ENCODE peak calls at places on chromosomes 12 and 14, in seven cellular contexts. B, M, D, R, N, W and Y are unnamed samples.

GRCh38 chr12:12561305-12562015 is 1.2 kb downstream of the DUSP16 start:
- DNase-seq in B (peak), M (peak), D (peak), R (peak), N (no peak), W (peak), Y (peak)

GRCh38 chr14:58356268-58356667 is 39.5 kb upstream of the TOMM20L start:
- DNase-seq in B (peak), M (no peak), D (no peak), R (no peak), N (no peak), W (no peak), Y (no peak)

GRCh38 chr14:55588259-55588699 is 8.3 kb downstream of the KTN1 start:
- DNase-seq in B (peak), M (no peak), D (no peak), R (peak), N (no peak), W (no peak), Y (no peak)

GRCh38 chr12:83823386-83824045 is 1089.1 kb downstream of the SLC6A15 start:
- DNase-seq in B (no peak), M (peak), D (peak), R (peak), N (peak), W (peak), Y (peak)

GRCh38 chr12:3655331-3655900 is 97.5 kb downstream of the CRACR2A start:
- DNase-seq in B (no peak), M (no peak), D (no peak), R (peak), N (peak), W (peak), Y (peak)

GRCh38 chr14:88270781-88271180 is 52.3 kb downstream of the KCNK10 start:
- DNase-seq in B (no peak), M (no peak), D (no peak), R (no peak), N (peak), W (peak), Y (peak)

GRCh38 chr14:24409217-24409616 is 10.4 kb downstream of the NYNRIN start:
- DNase-seq in B (no peak), M (no peak), D (no peak), R (no peak), N (no peak), W (peak), Y (no peak)

GRCh38 chr12:124620606-124621295 is 53.3 kb upstream of the NCOR2 start:
- DNase-seq in B (peak), M (no peak), D (peak), R (peak), N (no peak), W (no peak), Y (no peak)

GRCh38 chr14:97021571-97022171 is 224.5 kb downstream of the VRK1 start:
- DNase-seq in B (no peak), M (no peak), D (no peak), R (no peak), N (no peak), W (peak), Y (peak)

GRCh38 chr12:94384030-94384429 is 75.6 kb downstream of the CEP83 start:
- DNase-seq in B (no peak), M (no peak), D (no peak), R (no peak), N (no peak), W (no peak), Y (no peak)

GRCh38 chr12:27524839-27525238 is 833 bp downstream of the PPFIBP1 start:
- DNase-seq in B (peak), M (no peak), D (peak), R (peak), N (no peak), W (no peak), Y (peak)

GRCh38 chr12:27297576-27297975 is 35.1 kb upstream of the BMAL2 start:
- DNase-seq in B (no peak), M (no peak), D (no peak), R (no peak), N (no peak), W (no peak), Y (no peak)

GRCh38 chr14:96264850-96265249 is 8.8 kb downstream of the BDKRB1 start:
- DNase-seq in B (peak), M (no peak), D (peak), R (peak), N (no peak), W (peak), Y (peak)

GRCh38 chr14:77603654-77604270 is 12.7 kb downstream of the SPTLC2 start:
- DNase-seq in B (no peak), M (no peak), D (peak), R (peak), N (no peak), W (no peak), Y (no peak)

GRCh38 chr14:63134801-63135200 is 69.4 kb upstream of the RHOJ start:
- DNase-seq in B (peak), M (peak), D (peak), R (peak), N (no peak), W (no peak), Y (peak)

GRCh38 chr14:60396718-60397343 is 89.0 kb downstream of the C14orf39 start:
- DNase-seq in B (peak), M (no peak), D (no peak), R (no peak), N (no peak), W (no peak), Y (peak)

GRCh38 chr14:88995437-88996198 is 171.2 kb downstream of the TTC8 start:
- DNase-seq in B (peak), M (no peak), D (peak), R (peak), N (no peak), W (no peak), Y (no peak)

GRCh38 chr12:80313184-80313583 is 130.9 kb upstream of the PTPRQ start:
- DNase-seq in B (no peak), M (no peak), D (no peak), R (no peak), N (no peak), W (no peak), Y (no peak)

GRCh38 chr12:55728932-55729591 is at the start of gene CD63:
- DNase-seq in B (peak), M (no peak), D (peak), R (peak), N (no peak), W (peak), Y (peak)

GRCh38 chr14:96051642-96052540 is 12.7 kb downstream of the C14orf132 start:
- DNase-seq in B (peak), M (no peak), D (peak), R (no peak), N (no peak), W (peak), Y (peak)

GRCh38 chr12:22415342-22416309 is 81.1 kb upstream of the ST8SIA1 start:
- DNase-seq in B (no peak), M (no peak), D (no peak), R (no peak), N (no peak), W (no peak), Y (no peak)

GRCh38 chr12:124457287-124458219 is 109.9 kb downstream of the NCOR2 start:
- DNase-seq in B (peak), M (no peak), D (peak), R (peak), N (no peak), W (no peak), Y (no peak)

GRCh38 chr14:67749341-67750110 is 47.8 kb downstream of the RDH12 start:
- DNase-seq in B (peak), M (no peak), D (no peak), R (no peak), N (no peak), W (no peak), Y (no peak)

GRCh38 chr12:32455607-32456063 is 56.3 kb downstream of the FGD4 start:
- DNase-seq in B (peak), M (peak), D (peak), R (peak), N (no peak), W (no peak), Y (peak)

GRCh38 chr12:64577046-64577445 is 33.2 kb upstream of the RASSF3 start:
- DNase-seq in B (no peak), M (no peak), D (peak), R (no peak), N (no peak), W (no peak), Y (no peak)

GRCh38 chr12:87866602-87867292 is 162.5 kb downstream of the C12orf50 start:
- DNase-seq in B (peak), M (no peak), D (no peak), R (peak), N (no peak), W (peak), Y (peak)

GRCh38 chr12:106248177-106248848 is 493 bp upstream of the CKAP4 start:
- DNase-seq in B (peak), M (peak), D (peak), R (peak), N (no peak), W (peak), Y (peak)

GRCh38 chr12:6041891-6042290 is 82.6 kb downstream of the VWF start:
- DNase-seq in B (peak), M (no peak), D (peak), R (peak), N (no peak), W (no peak), Y (no peak)

GRCh38 chr14:69129264-69129880 is 23.5 kb downstream of the DCAF5 start:
- DNase-seq in B (peak), M (peak), D (peak), R (peak), N (no peak), W (peak), Y (peak)

GRCh38 chr14:50001999-50002925 is 109.4 kb downstream of the ARF6 start:
- DNase-seq in B (no peak), M (no peak), D (peak), R (no peak), N (no peak), W (no peak), Y (no peak)

GRCh38 chr12:132797820-132798570 is 30.7 kb downstream of the GOLGA3 start:
- DNase-seq in B (no peak), M (no peak), D (no peak), R (no peak), N (no peak), W (no peak), Y (no peak)

GRCh38 chr14:104141621-104142091 is 3.3 kb downstream of the KIF26A start:
- DNase-seq in B (no peak), M (no peak), D (no peak), R (no peak), N (no peak), W (peak), Y (no peak)

GRCh38 chr12:22687677-22688076 is 62.7 kb downstream of the ETNK1 start:
- DNase-seq in B (peak), M (no peak), D (no peak), R (peak), N (no peak), W (no peak), Y (no peak)

GRCh38 chr14:83425138-83425537 is 1891.5 kb upstream of the SEL1L start:
- DNase-seq in B (peak), M (no peak), D (no peak), R (no peak), N (no peak), W (no peak), Y (peak)

GRCh38 chr12:104701301-104701700 is 244.6 kb downstream of the CHST11 start:
- DNase-seq in B (no peak), M (no peak), D (no peak), R (no peak), N (no peak), W (no peak), Y (no peak)

GRCh38 chr12:104701756-104702155 is 245.0 kb downstream of the CHST11 start:
- DNase-seq in B (no peak), M (no peak), D (no peak), R (no peak), N (no peak), W (no peak), Y (no peak)

GRCh38 chr12:104698871-104699270 is 242.1 kb downstream of the CHST11 start:
- DNase-seq in B (peak), M (no peak), D (no peak), R (no peak), N (no peak), W (no peak), Y (no peak)

GRCh38 chr12:104699489-104700194 is 242.9 kb downstream of the CHST11 start:
- DNase-seq in B (peak), M (no peak), D (no peak), R (no peak), N (no peak), W (no peak), Y (no peak)

DNA sequence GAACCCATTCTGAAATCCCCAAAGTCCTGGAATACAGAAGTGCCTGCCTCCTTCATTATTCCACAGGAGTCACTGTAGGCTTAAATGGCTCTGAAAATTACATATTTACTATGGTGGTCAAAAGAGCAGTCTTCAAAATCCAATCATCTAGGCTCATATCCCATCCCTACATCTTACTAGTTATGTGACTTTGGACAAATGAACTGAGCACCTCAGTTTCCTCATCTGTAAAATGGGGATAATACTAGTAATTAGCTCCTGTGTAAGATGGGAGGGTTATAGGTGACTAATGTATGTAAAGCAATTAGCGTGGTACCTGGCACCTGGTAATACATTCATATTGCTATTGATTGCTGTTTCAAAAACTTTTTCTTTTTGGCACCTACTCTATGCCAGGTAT is 243.6 kb downstream of the CHST11 start:
- DNase-seq in B (no peak), M (no peak), D (no peak), R (no peak), N (no peak), W (no peak), Y (no peak)
- H3K4ac ChIP-seq in B (no peak), M (no peak), D (no peak), R (no peak), N (no peak), W (no peak), Y (no peak)

GRCh38 chr14:91252901-91253794 is 8.6 kb upstream of the GPR68 start:
- DNase-seq in B (no peak), M (no peak), D (peak), R (peak), N (no peak), W (peak), Y (peak)
- H3K23ac ChIP-seq in B (no peak), M (peak), D (no peak), R (no peak), N (no peak), W (no peak), Y (peak)

GRCh38 chr14:52377940-52378339 is 63.8 kb downstream of the PTGER2 start:
- DNase-seq in B (no peak), M (no peak), D (no peak), R (no peak), N (no peak), W (peak), Y (peak)

DNA sequence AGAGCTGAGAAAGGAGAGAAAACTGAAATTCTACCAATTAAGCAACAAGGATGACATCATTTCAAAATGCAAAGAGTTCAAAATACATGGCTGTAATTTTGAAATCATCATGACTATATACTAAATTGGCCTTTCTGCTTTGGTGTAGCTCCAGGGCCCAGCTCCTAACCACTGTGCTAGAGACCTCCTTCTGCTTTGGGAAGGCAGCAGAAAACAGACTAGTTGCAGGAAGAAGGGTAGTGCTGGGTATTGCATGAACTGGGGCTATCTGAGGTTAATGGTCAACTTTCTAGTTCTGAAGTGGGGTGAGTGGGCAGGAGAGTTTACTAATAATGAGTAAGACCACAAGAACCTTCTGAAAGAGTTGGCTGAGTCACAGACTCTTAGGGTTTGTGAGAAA is 66.2 kb downstream of the PTGER2 start:
- DNase-seq in B (peak), M (no peak), D (no peak), R (peak), N (no peak), W (no peak), Y (no peak)
- H3K4ac ChIP-seq in B (no peak), M (no peak), D (no peak), R (no peak), N (no peak), W (no peak), Y (no peak)

DNA sequence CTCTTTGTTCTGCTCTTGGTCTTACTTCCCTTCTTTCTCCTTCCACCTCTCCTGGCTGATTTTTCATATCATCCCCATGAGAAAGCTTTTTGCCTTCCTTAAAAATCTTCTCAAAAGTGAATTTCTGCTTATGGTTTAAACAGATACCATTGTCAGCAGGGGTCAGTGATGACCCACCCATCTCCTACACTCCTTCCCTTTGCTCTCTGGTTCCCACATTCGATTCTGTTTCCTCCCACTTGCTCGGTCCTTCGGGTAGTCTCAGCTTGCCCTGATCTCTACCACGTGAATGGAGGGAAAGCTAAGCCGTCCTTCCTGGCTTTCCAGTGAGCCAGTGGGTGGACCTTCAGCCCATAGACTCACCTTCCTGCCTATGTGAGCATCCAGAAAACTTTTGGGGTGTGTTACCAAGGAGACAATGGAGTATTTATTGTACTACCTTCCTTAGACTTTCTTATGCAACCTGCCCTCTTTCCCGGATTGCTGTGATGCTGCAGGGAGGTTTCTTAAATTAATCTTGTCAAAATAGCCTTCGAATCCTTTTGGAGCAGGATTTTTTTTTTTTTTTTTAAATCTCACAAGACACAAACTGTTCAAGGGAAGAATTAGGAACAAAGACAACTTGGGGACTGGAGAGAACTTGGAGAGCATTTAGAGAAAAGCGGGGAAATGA is 306.3 kb downstream of the CACNA1C start:
- DNase-seq in B (no peak), M (no peak), D (no peak), R (no peak), N (no peak), W (no peak), Y (no peak)
- H3K23ac ChIP-seq in B (no peak), M (no peak), D (no peak), R (no peak), N (no peak), W (no peak), Y (no peak)

DNA sequence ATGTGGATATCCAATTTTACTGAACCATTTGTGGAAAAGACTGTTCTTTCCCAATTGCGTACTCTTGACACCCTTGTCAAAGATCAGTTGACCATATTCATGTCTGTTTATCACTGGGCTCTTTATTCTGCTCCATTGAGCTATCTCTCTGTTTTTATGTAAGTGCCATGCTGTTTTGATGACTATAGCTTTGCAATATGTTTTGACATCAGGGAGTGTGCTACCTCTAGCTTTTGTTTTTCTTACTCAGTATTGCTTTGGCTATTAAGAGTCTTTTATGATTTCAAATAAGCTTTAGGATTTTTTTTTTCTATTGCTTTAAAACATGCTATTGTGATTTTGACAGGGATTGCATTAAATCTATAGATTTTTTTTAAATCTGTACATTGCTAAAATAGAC is 194.3 kb downstream of the SNAPC1 start:
- DNase-seq in B (no peak), M (no peak), D (no peak), R (no peak), N (no peak), W (no peak), Y (no peak)
- H3K4ac ChIP-seq in B (no peak), M (no peak), D (no peak), R (no peak), N (no peak), W (no peak), Y (no peak)

GRCh38 chr12:78795934-78796445 is 68.6 kb upstream of the SYT1 start:
- DNase-seq in B (no peak), M (no peak), D (peak), R (no peak), N (no peak), W (no peak), Y (no peak)

GRCh38 chr12:78793982-78794381 is 70.6 kb upstream of the SYT1 start:
- DNase-seq in B (no peak), M (no peak), D (peak), R (no peak), N (no peak), W (no peak), Y (no peak)

GRCh38 chr12:78790148-78790547 is 74.4 kb upstream of the SYT1 start:
- DNase-seq in B (no peak), M (no peak), D (no peak), R (no peak), N (no peak), W (no peak), Y (no peak)

GRCh38 chr12:78793491-78793890 is 71.1 kb upstream of the SYT1 start:
- DNase-seq in B (peak), M (no peak), D (peak), R (no peak), N (no peak), W (no peak), Y (no peak)

DNA sequence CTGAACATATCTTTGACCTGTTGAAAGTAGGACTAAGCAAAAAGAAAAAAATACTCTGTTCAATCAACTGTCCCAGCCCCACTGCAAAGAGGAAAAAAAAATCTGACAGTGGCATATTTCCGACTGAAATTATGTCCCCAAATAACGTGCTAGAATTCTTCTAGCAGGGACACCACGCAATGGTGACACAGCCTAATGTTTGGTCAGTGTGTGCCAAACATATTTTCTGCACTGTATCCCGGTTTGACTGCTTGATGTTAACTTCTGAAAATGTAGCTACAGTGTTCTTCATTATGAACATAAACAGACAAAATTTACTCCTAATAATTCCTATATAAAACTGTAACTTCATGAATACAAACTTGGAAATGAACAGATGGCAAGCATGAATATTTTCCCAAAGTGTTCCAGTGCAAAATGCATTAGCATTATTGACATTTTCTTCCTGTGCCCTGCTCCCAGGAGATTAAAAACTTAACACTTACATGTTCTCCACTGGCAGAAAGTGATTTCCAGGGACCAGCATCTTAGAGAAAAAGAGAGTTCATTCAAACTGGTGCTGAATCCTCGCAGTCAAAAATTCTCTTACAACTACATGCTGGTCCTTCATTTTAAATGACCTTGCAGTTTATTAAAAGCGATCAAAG is 72.4 kb upstream of the SYT1 start:
- DNase-seq in B (no peak), M (no peak), D (no peak), R (no peak), N (no peak), W (no peak), Y (no peak)
- H3K23ac ChIP-seq in B (no peak), M (no peak), D (no peak), R (no peak), N (no peak), W (no peak), Y (no peak)